ENCODE peak calls at places on chromosomes 16 and 17, in ten cellular contexts. O is upper lobe of right lung, I is HFFc6, V is fibroblast of lung, N is thoracic aorta, J is neural crest cell, A is Peyer's patch, Z is RWPE1, M is adrenal gland, U is chondrocyte. S is an unnamed sample.

GRCh38 chr16:57941016-57941656 is 29.8 kb downstream of the CNGB1 start:
- DNase-seq in O (peak), I (no peak), V (peak), N (no peak), J (no peak), A (no peak), Z (peak), M (peak), U (no peak), S (peak)

GRCh38 chr16:60788631-60789030 is 1247.6 kb downstream of the CDH8 start:
- DNase-seq in O (no peak), I (no peak), V (no peak), N (no peak), J (no peak), A (no peak), Z (no peak), M (no peak), U (no peak), S (no peak)

GRCh38 chr16:27269300-27270150 is 953 bp upstream of the NSMCE1 start:
- DNase-seq in O (no peak), I (no peak), V (no peak), N (no peak), J (no peak), A (no peak), Z (no peak), M (no peak), U (no peak), S (no peak)

GRCh38 chr16:67968440-67969285 is at the start of gene SLC12A4:
- DNase-seq in O (peak), I (peak), V (peak), N (peak), J (peak), A (peak), Z (peak), M (peak), U (peak), S (peak)

GRCh38 chr16:86133847-86134375 is 234.9 kb downstream of the IRF8 start:
- DNase-seq in O (no peak), I (no peak), V (no peak), N (no peak), J (no peak), A (no peak), Z (no peak), M (no peak), U (no peak), S (no peak)

GRCh38 chr16:30068750-30069574 is 3.4 kb downstream of the ALDOA start:
- DNase-seq in O (no peak), I (peak), V (no peak), N (no peak), J (no peak), A (no peak), Z (no peak), M (no peak), U (no peak), S (peak)

GRCh38 chr16:12320298-12320706 is 343.8 kb downstream of the SNX29 start:
- DNase-seq in O (no peak), I (peak), V (peak), N (no peak), J (no peak), A (no peak), Z (no peak), M (no peak), U (no peak), S (peak)

GRCh38 chr16:53912155-53912554 is 208.2 kb downstream of the FTO start:
- DNase-seq in O (no peak), I (no peak), V (no peak), N (no peak), J (no peak), A (no peak), Z (peak), M (no peak), U (no peak), S (no peak)

GRCh38 chr16:89115216-89115949 is 21.7 kb downstream of the ACSF3 start:
- DNase-seq in O (peak), I (no peak), V (no peak), N (no peak), J (no peak), A (peak), Z (peak), M (peak), U (peak), S (peak)

GRCh38 chr16:81612351-81613170 is 166.5 kb upstream of the PLCG2 start:
- DNase-seq in O (no peak), I (no peak), V (no peak), N (no peak), J (no peak), A (no peak), Z (no peak), M (peak), U (no peak), S (peak)

GRCh38 chr17:66312912-66313311 is 10.5 kb downstream of the PRKCA start:
- DNase-seq in O (no peak), I (no peak), V (no peak), N (no peak), J (no peak), A (no peak), Z (no peak), M (no peak), U (no peak), S (no peak)

GRCh38 chr16:73000020-73000906 is 47.7 kb downstream of the ZFHX3 start:
- DNase-seq in O (peak), I (no peak), V (peak), N (no peak), J (peak), A (no peak), Z (no peak), M (no peak), U (peak), S (peak)

GRCh38 chr17:6473128-6473767 is 29.0 kb downstream of the PIMREG start:
- DNase-seq in O (peak), I (peak), V (peak), N (no peak), J (peak), A (peak), Z (peak), M (peak), U (no peak), S (peak)

GRCh38 chr17:78278139-78278741 is 46.8 kb downstream of the TMEM235 start:
- DNase-seq in O (no peak), I (no peak), V (no peak), N (no peak), J (no peak), A (no peak), Z (no peak), M (no peak), U (no peak), S (no peak)

GRCh38 chr17:44004077-44004760 is at the start of gene NAGS:
- DNase-seq in O (peak), I (no peak), V (peak), N (no peak), J (no peak), A (no peak), Z (peak), M (peak), U (no peak), S (no peak)

GRCh38 chr17:51524524-51524923 is 264.2 kb downstream of the UTP18 start:
- DNase-seq in O (no peak), I (no peak), V (no peak), N (no peak), J (no peak), A (no peak), Z (no peak), M (no peak), U (no peak), S (no peak)

GRCh38 chr17:70127221-70127873 is 42.0 kb upstream of the KCNJ2 start:
- DNase-seq in O (no peak), I (no peak), V (no peak), N (no peak), J (no peak), A (no peak), Z (no peak), M (no peak), U (no peak), S (no peak)

GRCh38 chr17:78528541-78528940 is 48.7 kb downstream of the DNAH17 start:
- DNase-seq in O (peak), I (no peak), V (no peak), N (no peak), J (no peak), A (no peak), Z (no peak), M (no peak), U (peak), S (no peak)

GRCh38 chr17:44091200-44091997 is 20.9 kb downstream of the G6PC3 start:
- DNase-seq in O (peak), I (no peak), V (no peak), N (no peak), J (no peak), A (no peak), Z (no peak), M (no peak), U (no peak), S (no peak)

GRCh38 chr17:3772764-3773163 is 28.2 kb downstream of the ITGAE start:
- DNase-seq in O (no peak), I (no peak), V (no peak), N (no peak), J (no peak), A (no peak), Z (no peak), M (no peak), U (no peak), S (no peak)
- TF ChIP-seq CTCF in O (no peak), I (peak), V (no peak), N (no peak), J (no peak), A (no peak), Z (no peak), M (no peak), U (peak), S (no peak)

GRCh38 chr16:66306366-66307150 is 59.9 kb upstream of the CDH5 start:
- DNase-seq in O (no peak), I (no peak), V (no peak), N (no peak), J (no peak), A (no peak), Z (no peak), M (no peak), U (no peak), S (no peak)
- TF ChIP-seq CTCF in O (no peak), I (no peak), V (no peak), N (no peak), J (no peak), A (no peak), Z (no peak), M (no peak), U (no peak), S (no peak)

DNA sequence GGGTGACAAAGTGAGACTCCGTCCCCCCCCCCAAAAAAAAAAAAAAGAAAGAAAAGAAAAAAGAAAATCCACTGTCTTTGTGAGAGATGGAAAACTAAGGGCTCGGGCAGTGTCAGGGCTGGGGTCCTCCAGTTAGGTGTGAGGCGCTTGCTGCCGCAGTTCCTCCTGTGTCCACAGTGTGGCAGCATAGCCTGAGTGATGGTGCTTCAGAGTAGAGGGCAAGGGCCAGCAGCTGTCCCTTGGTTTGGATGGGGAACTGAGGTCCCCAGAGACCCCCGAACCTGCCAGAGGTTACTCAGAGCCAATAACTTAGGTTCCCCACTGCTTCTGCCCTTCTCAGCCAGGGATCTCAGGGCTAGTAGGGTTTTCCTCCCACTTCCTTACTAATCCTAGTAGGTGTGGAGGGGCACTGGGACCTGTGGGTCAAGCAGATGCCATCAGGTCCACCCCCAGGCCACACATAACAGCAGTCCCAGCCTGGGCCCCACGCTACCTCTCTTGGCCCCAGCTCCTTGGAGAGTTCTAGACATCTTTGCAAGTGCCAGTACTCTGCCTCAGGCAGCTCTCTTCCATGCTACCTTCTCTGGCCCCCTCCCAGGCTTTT is 7.9 kb upstream of the LLGL1 start:
- DNase-seq in O (peak), I (peak), V (peak), N (no peak), J (peak), A (peak), Z (peak), M (peak), U (no peak), S (peak)
- TF ChIP-seq CTCF in O (peak), I (peak), V (peak), N (peak), J (peak), A (peak), Z (peak), M (peak), U (peak), S (peak)

GRCh38 chr17:17751489-17751995 is 70.3 kb downstream of the RAI1 start:
- DNase-seq in O (no peak), I (no peak), V (no peak), N (no peak), J (no peak), A (peak), Z (no peak), M (no peak), U (no peak), S (no peak)

GRCh38 chr17:17749921-17750320 is 68.7 kb downstream of the RAI1 start:
- DNase-seq in O (no peak), I (no peak), V (peak), N (no peak), J (peak), A (peak), Z (peak), M (no peak), U (no peak), S (peak)

GRCh38 chr17:17752822-17753448 is 71.7 kb downstream of the RAI1 start:
- DNase-seq in O (no peak), I (no peak), V (no peak), N (no peak), J (peak), A (no peak), Z (no peak), M (no peak), U (no peak), S (no peak)

GRCh38 chr17:17750881-17751280 is 69.6 kb downstream of the RAI1 start:
- DNase-seq in O (no peak), I (no peak), V (no peak), N (no peak), J (no peak), A (peak), Z (no peak), M (no peak), U (no peak), S (no peak)

DNA sequence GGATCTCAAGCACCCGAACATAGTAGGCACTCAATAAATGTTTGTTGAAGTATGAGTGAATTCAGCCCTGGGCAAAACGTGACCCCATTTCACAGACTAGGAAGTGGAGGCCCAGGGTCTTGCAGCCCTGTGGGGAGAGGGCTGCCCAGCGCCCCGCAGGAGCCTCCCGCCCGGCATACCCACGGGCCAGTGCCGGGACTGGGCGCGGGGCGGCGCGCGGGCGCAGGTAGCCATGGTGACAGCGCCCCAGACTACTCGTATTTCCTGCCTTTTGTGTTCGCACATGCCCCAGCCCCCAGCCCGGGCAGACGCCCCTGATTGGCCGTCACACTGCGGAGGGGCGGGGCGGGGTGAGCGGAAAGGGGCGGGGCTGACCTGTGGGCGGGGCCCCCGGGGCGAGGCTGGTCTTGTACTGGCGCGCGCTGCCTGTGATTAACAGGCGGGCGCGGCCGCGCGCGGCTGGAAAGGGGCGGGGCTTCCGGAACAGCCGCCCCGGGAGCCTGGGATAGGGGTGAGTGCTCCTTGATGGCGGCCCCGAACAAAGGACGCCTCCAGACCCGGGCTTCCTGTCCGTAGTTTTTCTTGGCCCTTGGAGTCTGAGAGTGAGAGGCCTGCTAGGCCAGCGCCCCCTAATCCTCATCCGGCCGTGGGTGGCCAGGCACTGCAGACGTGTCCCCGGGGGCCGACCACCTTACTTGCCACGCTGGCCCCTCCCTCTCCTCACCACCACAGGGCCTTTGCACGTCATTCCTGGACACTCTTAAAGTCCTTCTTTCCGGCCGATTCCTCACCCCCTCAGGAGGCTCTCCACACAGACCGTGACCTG is 71.0 kb downstream of the RAI1 start:
- DNase-seq in O (peak), I (peak), V (peak), N (peak), J (peak), A (peak), Z (peak), M (peak), U (peak), S (peak)
- TF ChIP-seq CTCF in O (peak), I (peak), V (peak), N (peak), J (peak), A (no peak), Z (no peak), M (peak), U (peak), S (no peak)